ENCODE peak calls at places on chromosomes 6 and 20, in ten cellular contexts. B is lung, F is PC-9, S is astrocyte, R is upper lobe of right lung, W is sigmoid colon, D is neuronal stem cell, M is ascending aorta, J is heart right ventricle, X is mucosa of descending colon. U is an unnamed sample. For H3K4me1, the result is how much of the 10 kb centered on the place peaks cover.

GRCh38 chr6:41941280-41942044 is at the start of gene CCND3:
- DNase-seq in R (peak), F (peak), X (peak), M (peak), W (peak), J (peak), B (peak), S (peak), D (peak), U (peak)

GRCh38 chr20:36307412-36308317 is 1.5 kb downstream of the DLGAP4 start:
- DNase-seq in J (no peak), S (no peak), W (peak), R (peak), D (no peak), M (no peak), B (no peak), F (no peak), X (no peak), U (no peak)

GRCh38 chr20:55090301-55090700 is 614.9 kb downstream of the DOK5 start:
- DNase-seq in J (no peak), M (no peak), S (no peak), R (no peak), X (no peak), B (no peak), F (no peak), W (no peak), D (no peak), U (no peak)

GRCh38 chr6:25027221-25027916 is 91.6 kb upstream of the RIPOR2 start:
- DNase-seq in M (no peak), J (no peak), B (peak), X (peak), D (no peak), S (no peak), R (peak), W (no peak), F (no peak), U (no peak)

GRCh38 chr20:1206749-1207148 is 3.5 kb downstream of the C20orf202 start:
- DNase-seq in F (no peak), J (no peak), R (no peak), S (no peak), B (no peak), D (no peak), X (no peak), M (no peak), W (no peak), U (no peak)

GRCh38 chr6:41563060-41563776 is 17.0 kb downstream of the FOXP4 start:
- DNase-seq in F (no peak), J (no peak), S (no peak), R (no peak), M (no peak), W (no peak), X (no peak), D (no peak), B (no peak), U (no peak)

GRCh38 chr6:166313255-166314070 is 5.3 kb upstream of the PRR18 start:
- DNase-seq in B (no peak), R (no peak), S (peak), W (no peak), F (no peak), J (no peak), X (peak), D (peak), M (no peak), U (peak)

GRCh38 chr6:128493877-128494276 is 26.5 kb downstream of the PTPRK start:
- DNase-seq in D (no peak), F (no peak), W (no peak), X (no peak), S (no peak), M (no peak), J (no peak), B (no peak), R (no peak), U (no peak)

GRCh38 chr6:89406157-89406556 is 5.9 kb downstream of the RRAGD start:
- DNase-seq in R (no peak), M (no peak), W (no peak), F (no peak), X (no peak), S (no peak), J (no peak), D (no peak), B (no peak), U (no peak)

GRCh38 chr6:80143312-80143960 is 37.0 kb downstream of the BCKDHB start:
- DNase-seq in F (peak), M (no peak), W (peak), X (peak), S (peak), R (no peak), D (no peak), B (peak), J (peak), U (peak)

GRCh38 chr6:26363882-26364825 is 844 bp upstream of the BTN3A2 start:
- DNase-seq in R (no peak), W (no peak), D (no peak), F (no peak), B (no peak), S (no peak), X (no peak), J (no peak), M (no peak), U (peak)

GRCh38 chr6:158031445-158032353 is 50.0 kb downstream of the SYNJ2 start:
- DNase-seq in J (peak), M (peak), B (peak), W (peak), F (peak), R (peak), X (peak), S (peak), D (peak), U (no peak)

GRCh38 chr6:111379302-111379701 is 103.7 kb downstream of the REV3L start:
- DNase-seq in M (no peak), B (no peak), D (no peak), J (no peak), R (no peak), W (no peak), F (no peak), X (no peak), S (no peak), U (no peak)

GRCh38 chr6:47234258-47234933 is 75.3 kb downstream of the TNFRSF21 start:
- DNase-seq in B (no peak), F (no peak), J (no peak), X (no peak), M (no peak), W (no peak), S (no peak), D (no peak), R (no peak), U (no peak)

GRCh38 chr6:110608151-110608550 is 131.7 kb upstream of the SLC22A16 start:
- DNase-seq in R (no peak), M (no peak), F (no peak), J (no peak), S (no peak), X (no peak), B (no peak), D (no peak), W (no peak), U (no peak)

GRCh38 chr6:21325201-21325856 is 268.2 kb upstream of the SOX4 start:
- DNase-seq in X (no peak), D (no peak), R (no peak), F (peak), W (no peak), S (no peak), J (no peak), M (no peak), B (no peak), U (peak)

GRCh38 chr6:70210462-70210861 is 92.4 kb downstream of the COL9A1 start:
- DNase-seq in B (no peak), S (no peak), X (no peak), F (no peak), M (no peak), D (no peak), W (no peak), J (no peak), R (no peak), U (peak)

GRCh38 chr6:155177369-155177961 is 86.3 kb upstream of the CLDN20 start:
- DNase-seq in W (no peak), S (peak), X (no peak), R (no peak), J (no peak), B (no peak), M (no peak), F (peak), D (peak), U (peak)

GRCh38 chr6:122753688-122754056 is 25.8 kb upstream of the FABP7 start:
- DNase-seq in B (peak), S (peak), R (no peak), J (no peak), W (no peak), D (no peak), M (no peak), X (no peak), F (peak), U (no peak)

GRCh38 chr20:48309293-48309692 is 518.5 kb downstream of the PREX1 start:
- DNase-seq in X (no peak), J (no peak), F (no peak), M (no peak), W (no peak), B (no peak), S (no peak), R (no peak), D (no peak), U (no peak)

GRCh38 chr20:31698803-31699718 is 23.6 kb downstream of the BCL2L1 start:
- DNase-seq in S (peak), M (peak), X (no peak), D (no peak), R (no peak), W (peak), B (peak), J (no peak), F (peak), U (peak)

GRCh38 chr6:1256435-1257008 is 55.4 kb upstream of the FOXQ1 start:
- DNase-seq in X (no peak), F (no peak), S (no peak), M (no peak), J (no peak), W (no peak), B (no peak), D (no peak), R (no peak), U (no peak)

GRCh38 chr6:89146748-89147715 is 1.2 kb downstream of the PM20D2 start:
- DNase-seq in J (no peak), S (peak), M (no peak), D (peak), B (no peak), X (no peak), F (peak), R (no peak), W (no peak), U (peak)

GRCh38 chr6:7134999-7135735 is 27.4 kb downstream of the RREB1 start:
- DNase-seq in F (no peak), B (no peak), J (no peak), X (no peak), R (no peak), D (no peak), S (no peak), M (no peak), W (no peak), U (no peak)

GRCh38 chr6:152048921-152049320 is 241.4 kb downstream of the ESR1 start:
- DNase-seq in D (no peak), F (no peak), J (no peak), S (no peak), M (no peak), X (no peak), B (no peak), R (no peak), W (no peak), U (no peak)

GRCh38 chr6:163955131-163955530 is 540.6 kb downstream of the QKI start:
- DNase-seq in W (no peak), X (no peak), R (no peak), F (no peak), D (no peak), B (no peak), M (no peak), S (peak), J (no peak), U (no peak)

GRCh38 chr6:85418059-85418458 is 31.8 kb upstream of the NT5E start:
- DNase-seq in M (no peak), X (no peak), W (no peak), F (no peak), J (no peak), R (no peak), D (no peak), S (peak), B (no peak), U (peak)

GRCh38 chr6:151101116-151101810 is 138.5 kb upstream of the AKAP12 start:
- DNase-seq in X (no peak), S (no peak), F (no peak), D (no peak), R (no peak), B (no peak), M (no peak), J (no peak), W (peak), U (no peak)

GRCh38 chr20:43955244-43956191 is 40.9 kb downstream of the TOX2 start:
- DNase-seq in J (no peak), D (no peak), M (no peak), W (no peak), B (peak), F (peak), S (peak), R (no peak), X (no peak), U (peak)

GRCh38 chr6:1701668-1702353 is 92.1 kb downstream of the FOXC1 start:
- DNase-seq in J (no peak), D (no peak), R (no peak), S (peak), B (no peak), M (peak), X (no peak), F (no peak), W (no peak), U (peak)

GRCh38 chr20:6235510-6235909 is 112.7 kb upstream of the FERMT1 start:
- DNase-seq in S (no peak), R (no peak), M (no peak), W (no peak), D (no peak), J (no peak), F (no peak), X (no peak), B (no peak), U (no peak)

GRCh38 chr6:105152865-105153264 is 26.9 kb downstream of the POPDC3 start:
- DNase-seq in R (no peak), D (no peak), F (no peak), X (no peak), M (no peak), B (no peak), S (no peak), J (no peak), W (no peak), U (no peak)

GRCh38 chr6:44538131-44538835 is 150.8 kb downstream of the CDC5L start:
- DNase-seq in F (no peak), B (no peak), X (no peak), J (no peak), M (no peak), W (no peak), S (no peak), D (no peak), R (no peak), U (no peak)

GRCh38 chr6:30840084-30840921 is 44.0 kb upstream of the DDR1 start:
- DNase-seq in X (peak), S (no peak), R (no peak), W (no peak), D (no peak), M (no peak), J (no peak), F (no peak), B (no peak), U (no peak)

GRCh38 chr6:103819509-103819908 is 1040.2 kb downstream of the HACE1 start:
- DNase-seq in M (no peak), X (no peak), W (no peak), J (no peak), B (no peak), R (no peak), D (no peak), F (no peak), S (no peak), U (no peak)

GRCh38 chr6:89458720-89459119 is 25.8 kb downstream of the ANKRD6 start:
- DNase-seq in B (no peak), F (no peak), S (no peak), D (no peak), R (no peak), M (no peak), X (no peak), W (no peak), J (no peak), U (no peak)

GRCh38 chr6:137332637-137333228 is 113.5 kb upstream of the IFNGR1 start:
- DNase-seq in X (no peak), D (no peak), R (no peak), B (no peak), M (no peak), S (peak), J (no peak), F (peak), W (no peak), U (no peak)

GRCh38 chr6:40922281-40922680 is 116.7 kb downstream of the UNC5CL start:
- DNase-seq in B (no peak), R (no peak), F (no peak), M (no peak), J (no peak), X (no peak), S (peak), W (no peak), D (no peak), U (peak)

GRCh38 chr6:149075616-149076354 is 241.7 kb upstream of the TAB2 start:
- DNase-seq in F (peak), M (no peak), X (no peak), J (no peak), R (no peak), W (no peak), D (no peak), S (peak), B (no peak), U (peak)

DNA sequence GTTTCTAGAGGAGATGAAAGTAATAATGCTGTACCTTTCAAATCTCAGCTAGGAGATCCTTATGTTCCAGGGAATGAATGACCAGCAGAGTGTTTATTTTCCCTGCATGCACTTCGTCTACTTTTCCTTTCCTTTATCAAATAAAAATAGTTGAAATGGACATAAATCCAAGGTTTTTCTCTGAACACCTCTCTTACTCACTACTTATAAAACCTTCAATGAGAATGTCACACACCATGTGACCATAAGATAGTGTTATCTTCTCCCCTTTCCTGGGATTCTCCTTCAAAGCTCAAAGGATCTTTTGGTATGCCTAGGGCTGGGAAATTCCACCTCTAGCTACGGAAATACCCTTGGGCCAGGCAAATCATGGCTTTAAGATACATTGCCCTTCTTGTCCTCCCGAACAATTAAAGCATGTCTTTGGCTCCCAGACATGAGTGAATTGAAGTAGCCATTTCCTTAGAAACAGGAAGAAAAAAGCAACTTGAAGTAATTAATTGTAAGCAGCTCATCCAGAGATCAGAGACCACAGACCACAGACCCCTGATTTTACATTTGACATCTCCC is 3.9 kb downstream of the PLCB4 start:
- DNase-seq in F (no peak), W (no peak), S (no peak), B (no peak), X (no peak), D (no peak), J (no peak), R (no peak), M (no peak), U (no peak)
- H3K4me1 ChIP-seq in F (under half), W (under half), S (under half), B (under half), X (under half), D (under half), J (half or more), R (under half), M (under half), U (under half)

DNA sequence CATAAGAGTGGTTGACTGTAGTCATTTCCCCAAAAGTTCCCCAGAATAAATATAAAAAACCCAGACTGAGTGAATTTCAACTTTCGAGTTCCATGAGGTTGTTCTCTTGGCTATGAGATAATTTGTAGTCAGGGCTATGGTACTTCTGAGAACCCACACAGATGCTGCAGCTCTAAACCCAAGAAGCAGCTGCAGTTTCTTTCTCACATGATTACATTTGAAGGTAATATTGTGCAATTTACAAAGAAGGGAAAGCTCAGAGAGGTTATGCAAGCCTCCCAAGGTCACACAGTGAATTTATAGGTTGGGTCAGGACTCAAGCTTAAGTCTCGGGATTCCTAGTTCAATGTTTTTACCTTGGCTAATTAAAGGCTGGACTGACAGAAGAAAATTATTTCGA is 29.7 kb upstream of the CD93 start:
- DNase-seq in S (no peak), D (no peak), J (no peak), B (no peak), F (no peak), W (peak), X (no peak), M (no peak), R (no peak), U (no peak)
- H3K4me1 ChIP-seq in S (under half), D (under half), J (under half), B (under half), F (under half), W (under half), X (under half), M (under half), R (under half), U (under half)

GRCh38 chr20:50514035-50514337 is 3.8 kb downstream of the PTPN1 start:
- DNase-seq in B (no peak), W (no peak), D (no peak), X (no peak), J (no peak), S (no peak), R (no peak), M (no peak), F (no peak), U (no peak)
- H3K4me1 ChIP-seq in B (under half), W (half or more), D (under half), X (half or more), J (half or more), S (half or more), R (half or more), M (under half), F (under half), U (half or more)

GRCh38 chr6:12064125-12064524 is 52.0 kb downstream of the HIVEP1 start:
- DNase-seq in J (no peak), F (no peak), M (no peak), R (no peak), D (no peak), X (no peak), S (no peak), B (no peak), W (no peak), U (peak)

GRCh38 chr6:12064538-12064937 is 52.4 kb downstream of the HIVEP1 start:
- DNase-seq in R (no peak), S (no peak), J (no peak), D (no peak), M (no peak), W (no peak), B (no peak), X (no peak), F (no peak), U (no peak)

GRCh38 chr6:12058164-12058926 is 46.2 kb downstream of the HIVEP1 start:
- DNase-seq in W (no peak), X (no peak), J (peak), F (no peak), R (no peak), D (no peak), B (no peak), M (no peak), S (no peak), U (no peak)

GRCh38 chr6:12062605-12063004 is 50.5 kb downstream of the HIVEP1 start:
- DNase-seq in D (no peak), W (no peak), F (no peak), M (no peak), S (no peak), J (no peak), X (no peak), R (no peak), B (no peak), U (no peak)

DNA sequence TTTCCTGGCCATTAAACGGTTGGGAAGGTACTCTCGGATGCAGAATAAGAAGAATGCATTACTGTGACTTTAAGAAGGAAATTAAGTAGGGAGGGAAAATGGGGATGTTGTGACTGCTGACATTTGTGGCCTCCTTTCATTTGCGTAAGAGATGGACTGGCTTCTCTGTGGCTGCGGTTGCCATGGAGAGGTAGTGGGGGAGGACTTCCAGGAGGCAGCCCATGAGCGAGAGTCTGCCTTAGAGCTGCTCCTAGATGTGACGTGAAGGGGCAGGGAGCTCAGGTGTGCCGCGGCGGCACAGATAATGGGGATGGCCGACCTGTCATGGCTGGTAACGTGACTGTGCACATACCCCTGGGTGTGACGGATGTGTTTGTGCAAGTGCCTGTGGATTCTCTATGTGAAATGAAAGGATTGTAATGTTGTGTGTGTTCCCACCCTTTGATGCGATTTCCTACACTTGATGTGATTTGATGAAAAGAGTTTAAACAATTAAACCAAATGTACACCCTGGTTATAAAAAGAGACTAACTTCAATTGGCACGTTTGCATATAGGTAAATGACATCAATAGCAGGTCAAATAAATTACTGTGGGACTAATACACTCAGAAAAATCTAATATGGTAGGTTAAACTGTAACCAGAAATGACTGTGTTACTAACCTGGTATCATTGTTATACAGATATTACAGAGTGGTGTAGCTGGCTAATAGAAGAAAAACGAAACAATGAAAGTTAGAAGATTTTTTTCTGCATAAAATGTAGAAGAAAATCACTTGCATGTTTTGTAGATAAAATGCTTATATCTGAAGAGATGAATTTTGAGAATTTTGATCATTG is 48.9 kb downstream of the HIVEP1 start:
- DNase-seq in B (peak), R (peak), F (no peak), J (peak), M (peak), D (peak), X (peak), S (peak), W (peak), U (no peak)
- H3K4me1 ChIP-seq in B (under half), R (under half), F (under half), J (under half), M (under half), D (under half), X (under half), S (under half), W (under half), U (under half)

U was measured in PC-3.